ENCODE peak calls at places on chromosomes 2 and 18, in seven cellular contexts. L, S, D, V, B, F and W are unnamed samples.

GRCh38 chr2:179454443-179455218 is 190.0 kb upstream of the SESTD1 start:
- DNase-seq in B (no peak), V (no peak), D (peak; percentile 52), F (no peak), S (no peak), L (no peak), W (no peak)

GRCh38 chr2:6968319-6969100 is 51.3 kb downstream of the RNF144A start:
- DNase-seq in D (no peak), L (no peak), V (no peak), S (no peak), F (no peak), B (no peak), W (no peak)

GRCh38 chr2:44798139-44798659 is 143.3 kb upstream of the SIX3 start:
- DNase-seq in D (no peak), S (no peak), V (no peak), L (no peak), B (no peak), F (no peak), W (no peak)

GRCh38 chr2:72148975-72149555 is 1.4 kb upstream of the CYP26B1 start:
- DNase-seq in B (no peak), S (no peak), L (no peak), V (peak; percentile 60), D (no peak), F (no peak), W (no peak)

GRCh38 chr2:236767951-236768350 is 198.3 kb downstream of the ACKR3 start:
- DNase-seq in B (no peak), L (no peak), D (no peak), S (no peak), F (no peak), V (no peak), W (no peak)

GRCh38 chr2:120250640-120251039 is 2.0 kb upstream of the RALB start:
- DNase-seq in V (no peak), L (no peak), D (no peak), S (no peak), B (no peak), F (no peak), W (no peak)

GRCh38 chr2:85433511-85434089 is 15.1 kb downstream of the SH2D6 start:
- DNase-seq in F (no peak), V (peak; percentile 79), S (no peak), D (no peak), B (no peak), L (peak; percentile 56), W (no peak)

GRCh38 chr18:58476521-58477210 is 152.2 kb downstream of the ALPK2 start:
- DNase-seq in S (no peak), V (no peak), D (peak; percentile 66), L (no peak), F (no peak), B (no peak), W (no peak)

GRCh38 chr18:44651453-44651852 is 29.2 kb upstream of the SETBP1 start:
- DNase-seq in L (no peak), B (no peak), S (no peak), F (no peak), V (no peak), D (no peak), W (no peak)

GRCh38 chr2:19801367-19802087 is 100.3 kb downstream of the TTC32 start:
- DNase-seq in V (no peak), F (no peak), B (no peak), D (no peak), S (no peak), L (no peak), W (no peak)

GRCh38 chr2:24265212-24265611 is 90.4 kb downstream of the FAM228A start:
- DNase-seq in D (no peak), L (no peak), F (no peak), S (no peak), V (no peak), B (no peak), W (no peak)

GRCh38 chr2:8511868-8512612 is 169.8 kb upstream of the ID2 start:
- DNase-seq in F (no peak), S (no peak), B (no peak), D (peak; percentile 23), V (no peak), L (no peak), W (no peak)

GRCh38 chr2:19048593-19049264 is 309.7 kb downstream of the OSR1 start:
- DNase-seq in B (no peak), F (no peak), L (peak; percentile 65), D (no peak), S (no peak), V (peak; percentile 76), W (no peak)

GRCh38 chr2:217971166-217971565 is 31.6 kb downstream of the TNS1 start:
- DNase-seq in B (no peak), V (no peak), F (no peak), D (no peak), L (no peak), S (no peak), W (no peak)

GRCh38 chr2:29747786-29748470 is 173.5 kb downstream of the ALK start:
- DNase-seq in D (no peak), B (no peak), V (no peak), S (no peak), F (no peak), L (no peak), W (no peak)

GRCh38 chr2:219533930-219534661 is 9.5 kb downstream of the CHPF start:
- DNase-seq in V (no peak), B (no peak), L (no peak), F (no peak), D (no peak), S (no peak), W (no peak)

GRCh38 chr2:85733121-85733960 is 20.4 kb upstream of the ATOH8 start:
- DNase-seq in L (no peak), D (no peak), S (no peak), F (no peak), B (no peak), V (no peak), W (no peak)

GRCh38 chr2:202346180-202346579 is 29.9 kb upstream of the BMPR2 start:
- DNase-seq in V (no peak), B (no peak), S (no peak), D (no peak), F (no peak), L (no peak), W (no peak)

GRCh38 chr2:68230246-68231060 is 21.9 kb downstream of the PPP3R1 start:
- DNase-seq in S (no peak), D (no peak), F (no peak), L (no peak), V (no peak), B (no peak), W (no peak)

GRCh38 chr2:54497738-54498680 is 41.9 kb downstream of the SPTBN1 start:
- DNase-seq in V (peak; percentile 35), L (no peak), F (no peak), D (peak; percentile 48), S (no peak), B (no peak), W (no peak)

GRCh38 chr2:75071766-75072165 is 113.3 kb downstream of the POLE4 start:
- DNase-seq in D (no peak), V (no peak), S (no peak), B (no peak), F (no peak), L (no peak), W (no peak)

GRCh38 chr18:76453057-76453561 is 41.9 kb downstream of the ZNF516 start:
- DNase-seq in S (no peak), V (no peak), B (no peak), D (no peak), F (no peak), L (peak; percentile 14), W (no peak)

GRCh38 chr2:136156411-136156810 is 38.5 kb upstream of the CXCR4 start:
- DNase-seq in L (no peak), S (no peak), F (no peak), B (no peak), V (no peak), D (no peak), W (no peak)

GRCh38 chr18:25282922-25283703 is 68.9 kb downstream of the ZNF521 start:
- DNase-seq in S (no peak), B (no peak), V (no peak), D (no peak), L (no peak), F (no peak), W (no peak)

GRCh38 chr2:47414682-47415458 is 11.9 kb downstream of the MSH2 start:
- DNase-seq in B (no peak), L (no peak), S (no peak), F (no peak), D (no peak), V (peak; percentile 1), W (no peak)

GRCh38 chr18:46466236-46467160 is 190.5 kb downstream of the LOXHD1 start:
- DNase-seq in F (no peak), S (no peak), B (no peak), V (no peak), L (no peak), D (peak; percentile 6), W (no peak)